ENCODE peak calls at places on chromosomes 5 and 9, in six cellular contexts. Y, Q, I, D, B and A are unnamed samples.

GRCh38 chr5:87113848-87114247 is 153.8 kb upstream of the RASA1 start:
- DNase-seq in Y (no peak), Q (no peak), I (no peak), D (peak), B (no peak), A (peak)

GRCh38 chr9:121929893-121930875 is 162.9 kb downstream of the TTLL11 start:
- DNase-seq in Y (peak), Q (no peak), I (peak), D (no peak), B (no peak), A (no peak)

GRCh38 chr5:143376911-143377838 is 26.3 kb downstream of the NR3C1 start:
- DNase-seq in Y (peak), Q (no peak), I (no peak), D (peak), B (no peak), A (peak)

GRCh38 chr5:138660051-138660572 is 84.9 kb upstream of the HSPA9 start:
- DNase-seq in Y (no peak), Q (no peak), I (no peak), D (no peak), B (no peak), A (no peak)

GRCh38 chr9:126420643-126421564 is 94.3 kb downstream of the MVB12B start:
- DNase-seq in Y (peak), Q (no peak), I (no peak), D (peak), B (no peak), A (peak)

GRCh38 chr9:124562328-124562727 is 55.1 kb upstream of the NR5A1 start:
- DNase-seq in Y (no peak), Q (no peak), I (no peak), D (no peak), B (no peak), A (no peak)

GRCh38 chr5:140468188-140468587 is 66.6 kb downstream of the ANKHD1 start:
- DNase-seq in Y (no peak), Q (no peak), I (no peak), D (no peak), B (no peak), A (no peak)

GRCh38 chr5:137753227-137753985 is 757 bp downstream of the HNRNPA0 start:
- DNase-seq in Y (no peak), Q (peak), I (peak), D (no peak), B (peak), A (no peak)

GRCh38 chr5:124634820-124635323 is 111.6 kb downstream of the ZNF608 start:
- DNase-seq in Y (no peak), Q (no peak), I (no peak), D (no peak), B (no peak), A (peak)

GRCh38 chr5:6875376-6875775 is 162.1 kb downstream of the TENT4A start:
- DNase-seq in Y (no peak), Q (no peak), I (no peak), D (peak), B (no peak), A (no peak)

GRCh38 chr5:91280062-91280941 is 102.8 kb downstream of the ARRDC3 start:
- DNase-seq in Y (peak), Q (peak), I (peak), D (peak), B (peak), A (peak)

GRCh38 chr5:43227655-43228054 is 35.6 kb downstream of the NIM1K start:
- DNase-seq in Y (peak), Q (no peak), I (peak), D (peak), B (no peak), A (peak)

GRCh38 chr5:40909233-40909632 is at the start of gene C7:
- DNase-seq in Y (no peak), Q (no peak), I (no peak), D (no peak), B (no peak), A (no peak)

GRCh38 chr9:26470287-26470686 is 422.3 kb downstream of the CAAP1 start:
- DNase-seq in Y (no peak), Q (no peak), I (no peak), D (no peak), B (no peak), A (no peak)

GRCh38 chr5:93677344-93678021 is 63.9 kb downstream of the POU5F2 start:
- DNase-seq in Y (no peak), Q (no peak), I (no peak), D (peak), B (no peak), A (peak)

DNA sequence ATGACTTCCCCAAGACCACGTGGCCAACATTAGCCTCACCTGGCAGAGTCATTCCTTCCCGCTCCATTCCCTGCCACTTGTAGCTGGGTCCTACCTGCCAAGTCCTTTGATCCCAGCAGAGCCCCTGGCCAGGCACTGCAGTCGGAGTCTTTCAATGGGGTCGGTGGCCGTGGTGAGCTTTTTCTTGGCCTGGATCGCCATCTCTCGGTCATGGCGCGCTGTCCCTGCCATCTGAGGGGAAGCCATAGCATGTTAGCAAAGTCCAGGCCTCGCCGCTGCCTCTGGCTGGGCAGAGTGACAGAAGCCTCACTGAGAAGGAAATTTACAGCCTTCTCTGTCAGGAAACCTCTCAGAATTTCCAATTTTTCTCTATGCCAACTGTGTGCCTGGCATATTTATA is 17.5 kb downstream of the CAPSL start:
- DNase-seq in Y (peak), Q (no peak), I (no peak), D (no peak), B (no peak), A (no peak)
- TF ChIP-seq CTCF in Y (no peak), Q (no peak), I (no peak), D (no peak), B (no peak), A (peak)

GRCh38 chr5:82164957-82165698 is 113.0 kb downstream of the RPS23 start:
- DNase-seq in Y (peak), Q (no peak), I (no peak), D (peak), B (no peak), A (peak)
- TF ChIP-seq CTCF in Y (no peak), Q (no peak), I (no peak), D (no peak), B (no peak), A (no peak)

GRCh38 chr5:126837907-126838539 is 61.1 kb downstream of the LMNB1 start:
- DNase-seq in Y (no peak), Q (no peak), I (no peak), D (no peak), B (no peak), A (peak)
- TF ChIP-seq CTCF in Y (peak), Q (peak), I (peak), D (no peak), B (peak), A (peak)

GRCh38 chr5:77844408-77845272 is 68.5 kb upstream of the TBCA start:
- DNase-seq in Y (no peak), Q (no peak), I (no peak), D (no peak), B (no peak), A (no peak)
- TF ChIP-seq CTCF in Y (no peak), Q (no peak), I (no peak), D (no peak), B (no peak), A (peak)

DNA sequence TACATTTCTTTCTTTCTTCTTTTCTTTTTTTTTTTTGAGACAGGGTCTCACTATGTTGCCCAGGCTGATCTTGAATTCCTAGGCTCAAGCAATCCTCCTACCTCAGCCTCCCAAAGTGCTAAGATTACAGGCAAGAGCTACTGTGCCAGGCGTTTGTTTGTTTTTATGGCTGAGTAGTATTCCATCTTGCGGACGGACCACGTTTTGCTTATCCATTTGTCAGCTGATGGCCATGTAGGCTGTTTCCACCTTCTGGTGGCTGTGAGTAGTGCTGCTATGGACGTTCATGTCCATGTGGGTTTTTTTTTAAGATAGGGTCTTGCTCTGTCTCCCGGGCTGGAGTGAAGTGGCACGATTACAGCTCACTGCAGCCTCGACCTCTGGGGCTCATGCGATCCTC is 2.5 kb downstream of the DOK3 start:
- DNase-seq in Y (peak), Q (no peak), I (peak), D (no peak), B (no peak), A (no peak)
- TF ChIP-seq CTCF in Y (peak), Q (no peak), I (peak), D (no peak), B (no peak), A (peak)

GRCh38 chr5:14665949-14666741 is 1.6 kb downstream of the OTULIN start:
- DNase-seq in Y (peak), Q (peak), I (peak), D (peak), B (peak), A (peak)

GRCh38 chr5:14663734-14664269 is 716 bp upstream of the OTULIN start:
- DNase-seq in Y (no peak), Q (peak), I (peak), D (no peak), B (no peak), A (no peak)

GRCh38 chr5:14667290-14667689 is 2.8 kb downstream of the OTULIN start:
- DNase-seq in Y (no peak), Q (no peak), I (no peak), D (no peak), B (no peak), A (no peak)

GRCh38 chr5:14664270-14665109 is at the start of gene OTULIN:
- DNase-seq in Y (peak), Q (peak), I (peak), D (peak), B (peak), A (peak)

GRCh38 chr5:14665110-14665822 is 748 bp downstream of the OTULIN start:
- DNase-seq in Y (peak), Q (peak), I (peak), D (peak), B (no peak), A (peak)
- TF ChIP-seq CTCF in Y (no peak), Q (no peak), I (no peak), D (no peak), B (no peak), A (no peak)

DNA sequence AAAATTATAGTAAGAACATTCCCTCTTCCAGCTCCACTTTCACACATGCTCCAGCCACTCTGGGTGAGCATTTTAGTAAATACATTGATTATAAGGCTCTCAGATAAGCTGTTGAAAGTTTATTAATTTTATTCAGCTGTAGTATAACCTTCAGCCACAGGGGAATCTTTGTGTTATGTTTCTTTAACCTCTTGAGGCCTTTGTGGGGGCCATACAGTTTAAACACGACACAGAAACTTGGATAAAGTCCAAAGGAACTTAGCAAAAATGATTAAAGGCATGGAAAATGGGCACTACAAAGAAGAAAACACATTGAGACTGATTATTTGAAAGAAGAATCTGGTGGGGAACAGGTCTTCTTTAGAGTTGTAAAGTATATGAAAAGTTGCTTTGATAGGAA is 70.2 kb downstream of the AOPEP start:
- DNase-seq in Y (no peak), Q (no peak), I (no peak), D (no peak), B (no peak), A (no peak)
- TF ChIP-seq CTCF in Y (no peak), Q (no peak), I (no peak), D (no peak), B (no peak), A (no peak)

GRCh38 chr9:20331095-20331685 is 291.1 kb downstream of the MLLT3 start:
- DNase-seq in Y (no peak), Q (no peak), I (peak), D (no peak), B (no peak), A (no peak)
- TF ChIP-seq CTCF in Y (no peak), Q (no peak), I (no peak), D (no peak), B (no peak), A (no peak)

DNA sequence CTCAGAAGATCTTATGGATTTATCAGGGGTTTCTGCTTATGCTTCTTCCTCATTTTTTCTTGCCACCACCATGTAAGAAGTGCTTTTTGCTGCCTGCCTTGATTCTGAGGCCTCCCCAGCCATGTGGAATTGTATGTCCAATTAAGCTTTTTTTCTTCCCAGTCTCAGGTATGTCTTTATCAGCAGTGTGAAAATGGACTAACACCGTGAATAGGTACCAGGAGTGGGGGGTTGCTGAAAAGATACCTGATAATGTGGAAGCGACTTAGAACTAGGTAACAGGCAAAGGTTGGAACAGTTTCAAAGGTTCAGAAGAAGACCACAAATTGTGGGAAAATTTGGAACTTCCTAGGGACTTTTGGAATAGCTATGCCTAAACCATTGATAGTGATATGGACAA is 1222.5 kb upstream of the NUDT12 start:
- DNase-seq in Y (no peak), Q (no peak), I (no peak), D (no peak), B (no peak), A (no peak)
- TF ChIP-seq CTCF in Y (no peak), Q (no peak), I (no peak), D (no peak), B (no peak), A (no peak)